ENCODE peak calls at places on chromosomes 7 and 10, in ten cellular contexts. Z, P, Q, M, C, V, F, E, Y and T are unnamed samples.

GRCh38 chr10:96395931-96396877 is 37.4 kb upstream of the OPALIN start:
- DNase-seq in Z (peak; percentile 50), P (peak; percentile 72), Q (peak; percentile 31), M (peak; percentile 91), C (peak; percentile 56), V (peak; percentile 2), F (peak; percentile 52), E (peak; percentile 63), Y (peak; percentile 34), T (peak; percentile 81)

GRCh38 chr10:117533507-117534281 is 8.9 kb upstream of the EMX2 start:
- DNase-seq in Z (no peak), P (no peak), Q (no peak), M (no peak), C (no peak), V (no peak), F (no peak), E (no peak), Y (no peak), T (no peak)

GRCh38 chr10:73060738-73061635 is 35.7 kb downstream of the P4HA1 start:
- DNase-seq in Z (peak; percentile 19), P (no peak), Q (no peak), M (no peak), C (no peak), V (peak; percentile 51), F (peak; percentile 27), E (no peak), Y (no peak), T (no peak)

GRCh38 chr10:115022754-115023153 is 70.4 kb upstream of the ATRNL1 start:
- DNase-seq in Z (no peak), P (peak; percentile 17), Q (no peak), M (no peak), C (no peak), V (no peak), F (no peak), E (no peak), Y (no peak), T (no peak)

GRCh38 chr10:75773139-75773801 is 341.8 kb downstream of the LRMDA start:
- DNase-seq in Z (no peak), P (no peak), Q (no peak), M (no peak), C (no peak), V (no peak), F (peak; percentile 25), E (no peak), Y (no peak), T (no peak)

GRCh38 chr10:86244296-86244695 is 122.3 kb downstream of the GRID1 start:
- DNase-seq in Z (no peak), P (peak; percentile 94), Q (peak; percentile 43), M (no peak), C (no peak), V (no peak), F (no peak), E (no peak), Y (no peak), T (no peak)

GRCh38 chr7:77258593-77258992 is 59.0 kb upstream of the FGL2 start:
- DNase-seq in Z (no peak), P (no peak), Q (no peak), M (no peak), C (no peak), V (no peak), F (no peak), E (no peak), Y (no peak), T (peak; percentile 61)

GRCh38 chr10:100158044-100158805 is 27.6 kb downstream of the ERLIN1 start:
- DNase-seq in Z (no peak), P (no peak), Q (no peak), M (no peak), C (no peak), V (no peak), F (no peak), E (no peak), Y (no peak), T (no peak)

GRCh38 chr7:31003721-31004120 is 40.0 kb downstream of the GHRHR start:
- DNase-seq in Z (no peak), P (no peak), Q (no peak), M (no peak), C (no peak), V (no peak), F (no peak), E (no peak), Y (no peak), T (no peak)

GRCh38 chr7:157027568-157028527 is 17.4 kb upstream of the MNX1 start:
- DNase-seq in Z (no peak), P (no peak), Q (no peak), M (no peak), C (no peak), V (peak; percentile 42), F (peak; percentile 9), E (no peak), Y (no peak), T (no peak)

GRCh38 chr10:132400041-132400546 is 3.1 kb downstream of the PWWP2B start:
- DNase-seq in Z (no peak), P (no peak), Q (no peak), M (no peak), C (no peak), V (no peak), F (no peak), E (no peak), Y (no peak), T (no peak)

GRCh38 chr7:44953156-44953555 is 25.7 kb downstream of the MYO1G start:
- DNase-seq in Z (no peak), P (no peak), Q (no peak), M (no peak), C (no peak), V (no peak), F (no peak), E (no peak), Y (no peak), T (no peak)

GRCh38 chr10:93080350-93081046 is 6.8 kb downstream of the CYP26A1 start:
- DNase-seq in Z (peak; percentile 72), P (peak; percentile 58), Q (no peak), M (peak; percentile 62), C (peak; percentile 53), V (peak; percentile 11), F (peak; percentile 44), E (peak; percentile 55), Y (peak; percentile 26), T (peak; percentile 76)

GRCh38 chr7:127791790-127792189 is 139.8 kb downstream of the SND1 start:
- DNase-seq in Z (no peak), P (no peak), Q (no peak), M (no peak), C (no peak), V (no peak), F (peak; percentile 49), E (no peak), Y (no peak), T (no peak)

GRCh38 chr7:83941300-83941699 is 253.3 kb downstream of the SEMA3A start:
- DNase-seq in Z (no peak), P (no peak), Q (no peak), M (peak; percentile 38), C (no peak), V (no peak), F (no peak), E (no peak), Y (no peak), T (no peak)

GRCh38 chr10:102918817-102919236 is 733 bp downstream of the CNNM2 start:
- DNase-seq in Z (no peak), P (no peak), Q (no peak), M (no peak), C (no peak), V (no peak), F (no peak), E (peak; percentile 48), Y (peak; percentile 19), T (peak; percentile 31)

GRCh38 chr7:1883031-1883761 is 213.1 kb downstream of the ELFN1 start:
- DNase-seq in Z (peak; percentile 89), P (no peak), Q (no peak), M (no peak), C (no peak), V (no peak), F (peak; percentile 92), E (no peak), Y (no peak), T (no peak)

GRCh38 chr7:45975367-45975766 is 54.3 kb upstream of the IGFBP3 start:
- DNase-seq in Z (no peak), P (no peak), Q (no peak), M (no peak), C (peak; percentile 10), V (no peak), F (no peak), E (no peak), Y (no peak), T (no peak)

GRCh38 chr7:27300401-27300800 is 57.8 kb downstream of the EVX1 start:
- DNase-seq in Z (no peak), P (no peak), Q (no peak), M (no peak), C (no peak), V (no peak), F (no peak), E (no peak), Y (no peak), T (no peak)

GRCh38 chr10:16987129-16987670 is 142.4 kb downstream of the CUBN start:
- DNase-seq in Z (peak; percentile 89), P (no peak), Q (no peak), M (no peak), C (no peak), V (no peak), F (peak; percentile 69), E (no peak), Y (no peak), T (no peak)

GRCh38 chr10:63409465-63410027 is 56.2 kb downstream of the JMJD1C start:
- DNase-seq in Z (peak; percentile 24), P (no peak), Q (no peak), M (no peak), C (no peak), V (no peak), F (peak; percentile 46), E (no peak), Y (no peak), T (no peak)

GRCh38 chr7:45389073-45389872 is 184.9 kb upstream of the ADCY1 start:
- DNase-seq in Z (no peak), P (no peak), Q (no peak), M (no peak), C (no peak), V (no peak), F (no peak), E (no peak), Y (no peak), T (no peak)

GRCh38 chr7:150990416-150991186 is at the start of gene NOS3:
- DNase-seq in Z (no peak), P (no peak), Q (no peak), M (no peak), C (no peak), V (no peak), F (no peak), E (no peak), Y (no peak), T (no peak)

GRCh38 chr7:40720401-40720800 is 585.6 kb downstream of the SUGCT start:
- DNase-seq in Z (no peak), P (no peak), Q (no peak), M (no peak), C (no peak), V (no peak), F (peak; percentile 18), E (no peak), Y (no peak), T (no peak)

GRCh38 chr7:81173766-81174281 is 255.0 kb upstream of the SEMA3C start:
- DNase-seq in Z (peak; percentile 81), P (no peak), Q (no peak), M (no peak), C (peak; percentile 29), V (no peak), F (peak; percentile 40), E (no peak), Y (no peak), T (no peak)

GRCh38 chr7:2508327-2509231 is 11.0 kb upstream of the LFNG start:
- DNase-seq in Z (no peak), P (peak; percentile 53), Q (no peak), M (no peak), C (no peak), V (no peak), F (peak; percentile 72), E (peak; percentile 74), Y (no peak), T (peak; percentile 63)

GRCh38 chr7:50092579-50093411 is at the start of gene ZPBP:
- DNase-seq in Z (peak; percentile 2), P (no peak), Q (no peak), M (peak; percentile 67), C (no peak), V (peak; percentile 31), F (peak; percentile 15), E (peak; percentile 67), Y (peak; percentile 11), T (peak; percentile 76)

GRCh38 chr10:132624847-132625839 is 87.6 kb downstream of the INPP5A start:
- DNase-seq in Z (no peak), P (no peak), Q (no peak), M (no peak), C (no peak), V (no peak), F (no peak), E (no peak), Y (no peak), T (no peak)